ENCODE peak calls at places on chromosomes 4 and X, in five cellular contexts. D is IMR-90; Q is left ventricle myocardium inferior; T is right lobe of liver; O is CD4-positive, alpha-beta memory T cell. Z is an unnamed sample.
A peak's percentile ranks its signal among the peaks of the same experiment; 100 is the strongest.

GRCh38 chrX:23694606-23695005 is 27.3 kb downstream of the PRDX4 start:
- DNase-seq in D (peak; percentile 57), Q (peak; percentile 24), T (peak; percentile 58), O (peak; percentile 22), Z (peak; percentile 38)

GRCh38 chrX:6465731-6466130 is 69.2 kb downstream of the VCX3A start:
- DNase-seq in D (no peak), Q (no peak), T (no peak), O (no peak), Z (no peak)

GRCh38 chr4:102778720-102779119 is 18.0 kb upstream of the MANBA start:
- DNase-seq in D (no peak), Q (no peak), T (peak; percentile 65), O (no peak), Z (no peak)

GRCh38 chrX:122113376-122113775 is 1066.0 kb downstream of the GLUD2 start:
- DNase-seq in D (no peak), Q (no peak), T (no peak), O (no peak), Z (no peak)

GRCh38 chr4:106809083-106809482 is 227.0 kb downstream of the DKK2 start:
- DNase-seq in D (peak; percentile 25), Q (no peak), T (no peak), O (no peak), Z (no peak)

GRCh38 chrX:39688576-39689373 is 409.0 kb downstream of the BCOR start:
- DNase-seq in D (peak; percentile 7), Q (peak; percentile 73), T (peak; percentile 66), O (no peak), Z (peak; percentile 33)

GRCh38 chrX:113512700-113513395 is 672.2 kb upstream of the AMOT start:
- DNase-seq in D (peak; percentile 37), Q (no peak), T (no peak), O (no peak), Z (no peak)

GRCh38 chr4:99341426-99341825 is 11.1 kb downstream of the ADH1C start:
- DNase-seq in D (no peak), Q (no peak), T (no peak), O (no peak), Z (no peak)

GRCh38 chr4:186782302-186782701 is 58.6 kb upstream of the FAT1 start:
- DNase-seq in D (no peak), Q (no peak), T (no peak), O (no peak), Z (no peak)

GRCh38 chrX:46913710-46914109 is 1.5 kb downstream of the JADE3 start:
- DNase-seq in D (peak; percentile 29), Q (no peak), T (peak; percentile 62), O (no peak), Z (no peak)

GRCh38 chrX:97446298-97446882 is 562.7 kb downstream of the RPA4 start:
- DNase-seq in D (no peak), Q (no peak), T (no peak), O (no peak), Z (no peak)

GRCh38 chr4:151674804-151675290 is 86.0 kb downstream of the GATB start:
- DNase-seq in D (no peak), Q (no peak), T (no peak), O (no peak), Z (no peak)

GRCh38 chr4:183830438-183830985 is 74.6 kb upstream of the STOX2 start:
- DNase-seq in D (no peak), Q (no peak), T (no peak), O (no peak), Z (no peak)

GRCh38 chrX:102950908-102951866 is 14.1 kb downstream of the RAB40AL start:
- DNase-seq in D (peak; percentile 27), Q (peak; percentile 13), T (peak; percentile 46), O (peak; percentile 59), Z (peak; percentile 52)

GRCh38 chr4:180913750-180914149 is 1329.5 kb upstream of the TENM3 start:
- DNase-seq in D (peak; percentile 72), Q (no peak), T (no peak), O (no peak), Z (no peak)

GRCh38 chr4:145719752-145720624 is 40.0 kb downstream of the C4orf51 start:
- DNase-seq in D (no peak), Q (no peak), T (no peak), O (no peak), Z (no peak)

GRCh38 chrX:151151668-151152267 is 24.6 kb upstream of the GPR50 start:
- DNase-seq in D (peak; percentile 54), Q (no peak), T (no peak), O (peak; percentile 39), Z (peak; percentile 47)

GRCh38 chr4:95549246-95550138 is 719 bp upstream of the UNC5C start:
- DNase-seq in D (peak; percentile 19), Q (peak; percentile 77), T (no peak), O (no peak), Z (no peak)

GRCh38 chr4:113026556-113026955 is 22.9 kb upstream of the ANK2 start:
- DNase-seq in D (no peak), Q (no peak), T (no peak), O (no peak), Z (no peak)

GRCh38 chr4:169765845-169766244 is 8.1 kb upstream of the HPF1 start:
- DNase-seq in D (no peak), Q (no peak), T (no peak), O (no peak), Z (no peak)

GRCh38 chrX:2926664-2927275 is 2.4 kb downstream of the ARSD start:
- DNase-seq in D (no peak), Q (no peak), T (no peak), O (no peak), Z (no peak)

GRCh38 chr4:169439244-169439643 is 168.5 kb upstream of the SH3RF1 start:
- DNase-seq in D (peak; percentile 47), Q (no peak), T (no peak), O (no peak), Z (no peak)

GRCh38 chr4:37728064-37728463 is 41.9 kb upstream of the RELL1 start:
- DNase-seq in D (no peak), Q (no peak), T (no peak), O (no peak), Z (no peak)

GRCh38 chr4:183438458-183439113 is 5.8 kb upstream of the CDKN2AIP start:
- DNase-seq in D (peak; percentile 97), Q (no peak), T (no peak), O (no peak), Z (no peak)

GRCh38 chr4:150280975-150281374 is 202.7 kb downstream of the DCLK2 start:
- DNase-seq in D (no peak), Q (no peak), T (no peak), O (no peak), Z (no peak)

GRCh38 chr4:123976285-123976684 is 579.7 kb downstream of the SPRY1 start:
- DNase-seq in D (peak; percentile 24), Q (no peak), T (no peak), O (no peak), Z (no peak)

GRCh38 chrX:48779399-48779798 is 7.0 kb upstream of the GATA1 start:
- DNase-seq in D (no peak), Q (no peak), T (no peak), O (no peak), Z (no peak)

GRCh38 chr4:83360018-83360417 is 25.4 kb upstream of the HPSE start:
- DNase-seq in D (no peak), Q (no peak), T (no peak), O (no peak), Z (no peak)

GRCh38 chrX:52422884-52423283 is 54.1 kb downstream of the XAGE2 start:
- DNase-seq in D (peak; percentile 86), Q (no peak), T (no peak), O (no peak), Z (no peak)

GRCh38 chr4:189940178-189941004 is at the start of gene FRG1:
- DNase-seq in D (peak; percentile 93), Q (peak; percentile 97), T (peak; percentile 97), O (peak; percentile 99), Z (peak; percentile 94)

GRCh38 chr4:170058745-170059144 is 31.0 kb downstream of the AADAT start:
- DNase-seq in D (no peak), Q (no peak), T (no peak), O (no peak), Z (no peak)

GRCh38 chr4:159639924-159640323 is 537.0 kb downstream of the RAPGEF2 start:
- DNase-seq in D (no peak), Q (no peak), T (no peak), O (no peak), Z (no peak)

GRCh38 chrX:47145408-47146120 is 543 bp downstream of the RBM10 start:
- DNase-seq in D (no peak), Q (no peak), T (no peak), O (no peak), Z (no peak)

GRCh38 chr4:95847908-95848468 is 8.1 kb downstream of the PDHA2 start:
- DNase-seq in D (no peak), Q (no peak), T (no peak), O (no peak), Z (no peak)

GRCh38 chrX:152573866-152574265 is 63.8 kb upstream of the GABRQ start:
- DNase-seq in D (no peak), Q (no peak), T (no peak), O (no peak), Z (no peak)
- H3K9me3 ChIP-seq in D (peaks cover 3% of the 10 kb centered on the region), Q (no peaks in the 10 kb centered on the region), T (no peaks in the 10 kb centered on the region), O (no peaks in the 10 kb centered on the region), Z (no peaks in the 10 kb centered on the region)

DNA sequence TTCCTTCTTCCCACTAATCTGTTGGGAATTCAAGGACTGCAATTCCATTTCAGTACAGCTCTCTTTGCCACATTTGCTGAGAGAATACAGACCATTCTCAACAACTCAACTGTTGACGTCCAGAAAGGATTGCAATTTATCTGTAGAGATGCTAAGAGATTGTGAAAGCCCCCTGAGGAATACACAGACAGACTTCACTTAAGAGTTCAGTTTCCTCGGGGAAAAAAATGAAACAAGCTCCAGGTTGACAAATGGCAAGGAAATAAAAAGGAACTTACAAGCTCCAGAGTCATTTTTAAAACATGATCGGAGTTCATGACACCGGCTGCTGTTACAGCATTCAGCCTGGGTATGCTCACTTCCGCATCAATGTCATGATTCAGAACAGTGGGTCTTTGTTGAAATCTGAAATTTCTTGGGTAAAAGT is 13.8 kb downstream of the TLR10 start:
- DNase-seq in D (peak; percentile 13), Q (no peak), T (no peak), O (no peak), Z (no peak)
- H3K9me3 ChIP-seq in D (no peaks in the 10 kb centered on the region), Q (peaks cover under 1% of the 10 kb centered on the region), T (no peaks in the 10 kb centered on the region), O (no peaks in the 10 kb centered on the region), Z (no peaks in the 10 kb centered on the region)

GRCh38 chr4:625631-626031 is 258 bp downstream of the PDE6B start:
- DNase-seq in D (no peak), Q (peak; percentile 12), T (no peak), O (no peak), Z (no peak)
- H3K9me3 ChIP-seq in D (peaks cover 16% of the 10 kb centered on the region), Q (no peaks in the 10 kb centered on the region), T (no peaks in the 10 kb centered on the region), O (no peaks in the 10 kb centered on the region), Z (no peaks in the 10 kb centered on the region)

GRCh38 chrX:1153940-1154339 is 58.5 kb downstream of the CRLF2 start:
- DNase-seq in D (no peak), Q (no peak), T (no peak), O (no peak), Z (no peak)
- H3K9me3 ChIP-seq in D (peaks cover 4% of the 10 kb centered on the region), Q (no peaks in the 10 kb centered on the region), T (no peaks in the 10 kb centered on the region), O (no peaks in the 10 kb centered on the region), Z (no peaks in the 10 kb centered on the region)

GRCh38 chr4:128608006-128608405 is 201.5 kb upstream of the JADE1 start:
- DNase-seq in D (no peak), Q (no peak), T (no peak), O (no peak), Z (no peak)

GRCh38 chr4:128604204-128604603 is 205.3 kb upstream of the JADE1 start:
- DNase-seq in D (no peak), Q (no peak), T (no peak), O (no peak), Z (no peak)

GRCh38 chr4:128604840-128605239 is 204.7 kb upstream of the JADE1 start:
- DNase-seq in D (peak; percentile 47), Q (no peak), T (no peak), O (no peak), Z (no peak)

GRCh38 chr4:128601992-128602695 is 207.4 kb upstream of the JADE1 start:
- DNase-seq in D (peak; percentile 31), Q (peak; percentile 24), T (no peak), O (no peak), Z (no peak)

GRCh38 chr4:128606173-128606572 is 203.3 kb upstream of the JADE1 start:
- DNase-seq in D (peak; percentile 79), Q (no peak), T (no peak), O (no peak), Z (no peak)
- H3K9me3 ChIP-seq in D (no peaks in the 10 kb centered on the region), Q (no peaks in the 10 kb centered on the region), T (no peaks in the 10 kb centered on the region), O (no peaks in the 10 kb centered on the region), Z (no peaks in the 10 kb centered on the region)

Z was measured in naive thymus-derived CD4-positive, alpha-beta T cell.